ENCODE peak calls at places on chromosomes 4 and X, in nine cellular contexts. A, S, U, T, E, R, X, K and L are unnamed samples.

GRCh38 chr4:41883988-41884737 is 51.1 kb upstream of the TMEM33 start:
- DNase-seq in A (no peak), S (no peak), U (no peak), T (no peak), E (no peak), R (no peak), X (no peak), K (no peak), L (no peak)

GRCh38 chr4:2364654-2365053 is 53.8 kb downstream of the ZFYVE28 start:
- DNase-seq in A (no peak), S (peak; percentile 24), U (peak; percentile 36), T (no peak), E (peak; percentile 60), R (peak; percentile 71), X (no peak), K (no peak), L (peak; percentile 50)

GRCh38 chrX:79366888-79367749 is at the start of gene ITM2A:
- DNase-seq in A (peak; percentile 42), S (peak; percentile 34), U (peak; percentile 13), T (peak; percentile 80), E (no peak), R (peak; percentile 54), X (no peak), K (no peak), L (no peak)

GRCh38 chr4:47668810-47669408 is 169.0 kb downstream of the CORIN start:
- DNase-seq in A (peak; percentile 39), S (no peak), U (peak; percentile 82), T (no peak), E (peak; percentile 48), R (peak; percentile 36), X (peak; percentile 7), K (peak; percentile 36), L (no peak)

GRCh38 chr4:111334356-111334755 is 711.5 kb upstream of the PITX2 start:
- DNase-seq in A (no peak), S (no peak), U (no peak), T (no peak), E (no peak), R (no peak), X (no peak), K (no peak), L (no peak)

GRCh38 chr4:160235771-160236170 is 1132.9 kb downstream of the RAPGEF2 start:
- DNase-seq in A (no peak), S (no peak), U (no peak), T (no peak), E (no peak), R (no peak), X (no peak), K (no peak), L (no peak)

GRCh38 chr4:181261279-181261678 is 981.9 kb upstream of the TENM3 start:
- DNase-seq in A (no peak), S (no peak), U (peak; percentile 34), T (no peak), E (peak; percentile 39), R (no peak), X (no peak), K (no peak), L (no peak)

GRCh38 chr4:8464376-8464775 is 23.8 kb downstream of the TRMT44 start:
- DNase-seq in A (no peak), S (no peak), U (no peak), T (no peak), E (no peak), R (no peak), X (no peak), K (no peak), L (no peak)

GRCh38 chrX:139751053-139751452 is 43.1 kb upstream of the MCF2 start:
- DNase-seq in A (no peak), S (no peak), U (no peak), T (no peak), E (no peak), R (no peak), X (no peak), K (no peak), L (no peak)

GRCh38 chr4:143352720-143353119 is 16.0 kb downstream of the GAB1 start:
- DNase-seq in A (no peak), S (no peak), U (peak; percentile 54), T (no peak), E (peak; percentile 45), R (no peak), X (no peak), K (no peak), L (no peak)

GRCh38 chrX:68060506-68061205 is 372.6 kb downstream of the OPHN1 start:
- DNase-seq in A (no peak), S (no peak), U (peak; percentile 28), T (no peak), E (peak; percentile 20), R (no peak), X (no peak), K (no peak), L (no peak)